ENCODE peak calls at places on chromosome 16, in four cellular contexts. Y, O, V and Q are unnamed samples.

GRCh38 chr16:3171181-3171854 is 16.7 kb upstream of the OR1F1 start:
- DNase-seq in Y (no peak), O (no peak), V (peak), Q (no peak)

GRCh38 chr16:54287758-54288591 is 1.4 kb upstream of the IRX3 start:
- DNase-seq in Y (no peak), O (no peak), V (no peak), Q (peak)

GRCh38 chr16:50498756-50499155 is 49.4 kb upstream of the NKD1 start:
- DNase-seq in Y (peak), O (no peak), V (no peak), Q (peak)

GRCh38 chr16:2183671-2184070 is 12.7 kb downstream of the CASKIN1 start:
- DNase-seq in Y (no peak), O (no peak), V (no peak), Q (no peak)

GRCh38 chr16:19232988-19233387 is 52.5 kb upstream of the CLEC19A start:
- DNase-seq in Y (no peak), O (no peak), V (no peak), Q (no peak)

GRCh38 chr16:88719267-88719932 is 13.1 kb downstream of the CTU2 start:
- DNase-seq in Y (no peak), O (peak), V (no peak), Q (no peak)

GRCh38 chr16:2825049-2825742 is 4.9 kb upstream of the ZG16B start:
- DNase-seq in Y (no peak), O (no peak), V (no peak), Q (no peak)

GRCh38 chr16:68234188-68235104 is 1.5 kb downstream of the ESRP2 start:
- DNase-seq in Y (no peak), O (no peak), V (no peak), Q (no peak)

GRCh38 chr16:74774223-74775139 is at the start of gene FA2H:
- DNase-seq in Y (peak), O (peak), V (peak), Q (peak)